ENCODE peak calls at places on chromosomes 7 and 10, in six cellular contexts. H is ovary, Z is stomach, J is A549, R is lower leg skin, Q is testis. L is an unnamed sample.

GRCh38 chr7:143510854-143511592 is 33.4 kb downstream of the TAS2R41 start:
- DNase-seq in H (no peak), Z (no peak), J (no peak), R (no peak), Q (no peak), L (no peak)

GRCh38 chr10:3786295-3786981 is 1.4 kb upstream of the KLF6 start:
- DNase-seq in H (peak), Z (no peak), J (no peak), R (peak), Q (peak), L (peak)

GRCh38 chr7:118111347-118111746 is 72.6 kb upstream of the LSM8 start:
- DNase-seq in H (no peak), Z (no peak), J (no peak), R (no peak), Q (no peak), L (no peak)

GRCh38 chr7:138773817-138774216 is 24.0 kb upstream of the TMEM213 start:
- DNase-seq in H (no peak), Z (no peak), J (no peak), R (no peak), Q (no peak), L (no peak)

GRCh38 chr10:55410415-55410885 is 609.4 kb upstream of the PCDH15 start:
- DNase-seq in H (no peak), Z (no peak), J (no peak), R (peak), Q (peak), L (peak)

GRCh38 chr7:867406-868188 is 8.8 kb upstream of the GET4 start:
- DNase-seq in H (peak), Z (peak), J (peak), R (peak), Q (no peak), L (peak)

GRCh38 chr10:68073631-68074403 is 1.3 kb downstream of the HERC4 start:
- DNase-seq in H (no peak), Z (no peak), J (no peak), R (no peak), Q (no peak), L (no peak)

GRCh38 chr10:35946556-35946955 is 304.5 kb upstream of the FZD8 start:
- DNase-seq in H (no peak), Z (no peak), J (no peak), R (no peak), Q (no peak), L (no peak)

GRCh38 chr10:124612611-124613498 is 131.3 kb downstream of the FAM53B start:
- DNase-seq in H (peak), Z (no peak), J (no peak), R (no peak), Q (peak), L (peak)

GRCh38 chr7:9608560-9608959 is 1175.2 kb downstream of the NXPH1 start:
- DNase-seq in H (no peak), Z (no peak), J (no peak), R (no peak), Q (no peak), L (no peak)

GRCh38 chr7:131819891-131820290 is 263.5 kb upstream of the PODXL start:
- DNase-seq in H (no peak), Z (no peak), J (no peak), R (no peak), Q (no peak), L (no peak)

GRCh38 chr10:15137636-15138035 is 30.9 kb downstream of the NMT2 start:
- DNase-seq in H (no peak), Z (no peak), J (no peak), R (no peak), Q (no peak), L (no peak)

GRCh38 chr7:128215281-128215680 is 25.8 kb upstream of the LEP start:
- DNase-seq in H (no peak), Z (no peak), J (no peak), R (no peak), Q (no peak), L (no peak)

GRCh38 chr7:5607958-5608656 is 173.4 kb downstream of the RNF216 start:
- DNase-seq in H (no peak), Z (no peak), J (no peak), R (no peak), Q (no peak), L (no peak)

GRCh38 chr7:140696679-140697446 is at the start of gene NDUFB2:
- DNase-seq in H (peak), Z (peak), J (peak), R (peak), Q (peak), L (peak)
- TF ChIP-seq POLR2A in H (peak), Z (no peak), J (peak), R (no peak), Q (peak), L (peak)

DNA sequence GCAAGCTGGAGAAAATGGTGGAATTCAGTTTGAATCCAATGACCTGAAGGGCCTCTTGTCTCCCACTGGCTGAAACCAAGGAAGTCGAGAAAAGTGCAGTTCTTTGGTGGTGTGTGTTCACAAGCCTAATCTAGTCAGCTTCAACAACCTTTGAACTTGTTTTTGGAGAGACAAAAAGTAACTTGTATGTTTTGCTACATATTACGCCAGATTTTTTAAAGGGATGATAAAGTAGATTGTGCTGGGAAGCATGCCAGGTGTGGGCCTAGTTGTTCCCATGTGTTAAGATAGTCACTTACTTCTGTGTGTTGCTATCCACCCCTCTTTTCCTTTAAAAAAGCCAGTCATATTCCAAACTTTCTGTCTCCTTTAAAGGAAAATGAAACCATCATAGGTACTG is 79.7 kb upstream of the FAM3C start:
- DNase-seq in H (peak), Z (peak), J (no peak), R (no peak), Q (peak), L (peak)
- TF ChIP-seq POLR2A in H (no peak), Z (no peak), J (no peak), R (no peak), Q (no peak), L (no peak)

DNA sequence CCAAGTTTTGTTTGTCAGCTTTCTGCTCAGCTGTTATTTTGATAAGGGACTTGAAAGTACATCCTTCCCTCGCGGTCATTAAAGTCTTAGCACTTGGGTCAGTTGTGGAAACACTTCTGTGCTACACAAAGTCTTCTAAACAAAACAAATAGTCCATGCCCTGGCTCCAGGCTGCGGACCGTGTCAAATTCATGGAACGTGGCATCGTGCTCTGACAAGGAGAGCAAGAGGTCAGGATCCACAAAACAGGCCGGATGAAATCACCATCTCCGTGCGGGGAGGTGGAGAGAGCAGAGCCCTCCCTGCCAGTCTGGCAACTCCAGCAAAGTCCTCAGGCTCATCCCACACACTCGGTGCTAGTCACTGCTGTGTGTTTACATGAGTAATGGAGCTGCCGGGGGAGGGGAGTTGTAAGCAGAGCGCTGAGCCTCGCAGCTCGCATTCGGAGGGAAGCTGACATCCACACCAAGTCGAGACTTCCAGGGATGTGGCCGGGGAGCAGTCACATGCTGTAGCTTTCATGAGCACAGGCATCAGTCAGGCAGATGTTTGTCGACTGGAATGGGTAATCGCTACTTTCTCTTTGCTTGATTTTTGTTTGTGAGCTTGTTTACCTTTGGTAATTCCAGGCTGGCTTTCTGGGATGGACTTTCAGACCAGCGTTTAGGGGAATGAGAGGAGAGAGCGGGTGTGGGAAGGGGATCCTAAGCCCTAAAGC is 147.6 kb downstream of the ARID5B start:
- DNase-seq in H (peak), Z (peak), J (peak), R (peak), Q (peak), L (peak)
- TF ChIP-seq POLR2A in H (peak), Z (no peak), J (peak), R (no peak), Q (peak), L (peak)

GRCh38 chr10:95814011-95814727 is 58.2 kb downstream of the ENTPD1 start:
- DNase-seq in H (no peak), Z (no peak), J (no peak), R (peak), Q (peak), L (peak)

GRCh38 chr10:95815133-95815532 is 59.2 kb downstream of the ENTPD1 start:
- DNase-seq in H (no peak), Z (no peak), J (no peak), R (no peak), Q (no peak), L (no peak)

GRCh38 chr10:95818663-95819062 is 62.7 kb downstream of the ENTPD1 start:
- DNase-seq in H (no peak), Z (no peak), J (no peak), R (no peak), Q (no peak), L (no peak)

GRCh38 chr10:95818010-95818409 is 62.0 kb downstream of the ENTPD1 start:
- DNase-seq in H (no peak), Z (no peak), J (no peak), R (no peak), Q (no peak), L (no peak)

GRCh38 chr10:95815701-95816100 is 59.7 kb downstream of the ENTPD1 start:
- DNase-seq in H (no peak), Z (no peak), J (no peak), R (no peak), Q (no peak), L (no peak)
- TF ChIP-seq POLR2A in H (no peak), Z (no peak), J (no peak), R (no peak), Q (no peak), L (no peak)

GRCh38 chr7:25862254-25862992 is 289.6 kb upstream of the NFE2L3 start:
- DNase-seq in H (peak), Z (peak), J (peak), R (peak), Q (peak), L (peak)
- TF ChIP-seq POLR2A in H (no peak), Z (no peak), J (no peak), R (no peak), Q (no peak), L (no peak)

GRCh38 chr10:60350400-60350799 is 39.3 kb downstream of the ANK3 start:
- DNase-seq in H (no peak), Z (no peak), J (no peak), R (no peak), Q (no peak), L (no peak)

GRCh38 chr10:60351191-60351853 is 38.4 kb downstream of the ANK3 start:
- DNase-seq in H (no peak), Z (no peak), J (no peak), R (no peak), Q (no peak), L (no peak)

GRCh38 chr10:60349426-60349825 is 40.2 kb downstream of the ANK3 start:
- DNase-seq in H (no peak), Z (no peak), J (no peak), R (no peak), Q (no peak), L (no peak)

GRCh38 chr10:60352105-60352504 is 37.6 kb downstream of the ANK3 start:
- DNase-seq in H (no peak), Z (no peak), J (no peak), R (no peak), Q (no peak), L (no peak)

GRCh38 chr10:60353519-60354258 is 36.0 kb downstream of the ANK3 start:
- DNase-seq in H (peak), Z (no peak), J (no peak), R (no peak), Q (peak), L (peak)
- TF ChIP-seq POLR2A in H (no peak), Z (no peak), J (no peak), R (no peak), Q (no peak), L (no peak)

GRCh38 chr10:49217645-49218044 is 29.5 kb upstream of the TMEM273 start:
- DNase-seq in H (no peak), Z (no peak), J (no peak), R (no peak), Q (no peak), L (no peak)
- TF ChIP-seq POLR2A in H (no peak), Z (no peak), J (no peak), R (no peak), Q (no peak), L (no peak)